ENCODE peak calls at places on chromosomes 2 and 18, in nine cellular contexts. I is naive thymus-derived CD8-positive, alpha-beta T cell; Q is stimulated activated CD8-positive, alpha-beta memory T cell treated with anti-CD3 and anti-CD28 coated beads, Interleukin-7, amount 100 ng/mL, for 24 hours; M is GM19239; F is Jurkat, Clone E6-1; U is stimulated activated naive CD8-positive, alpha-beta T cell treated with anti-CD3 and anti-CD28 coated beads, Interleukin-15, amount 100 ng/mL, for 72 hours; G is ureter; Z is NCI-H1092 treated with DMSO at 0.1 percent for 48 hours; V is NCI-H2029. A is an unnamed sample.

GRCh38 chr18:45938488-45938935 is 28.6 kb downstream of the EPG5 start:
- DNase-seq in V (no peak), I (no peak), Z (no peak), M (no peak), Q (no peak), G (no peak), F (peak), U (no peak), A (no peak)

GRCh38 chr2:215431778-215432758 is 3.8 kb downstream of the FN1 start:
- DNase-seq in Z (no peak), V (no peak), I (no peak), M (no peak), G (no peak), U (no peak), F (no peak), Q (no peak), A (no peak)

GRCh38 chr2:53475766-53476165 is 291.8 kb upstream of the CHAC2 start:
- DNase-seq in G (no peak), U (no peak), Q (no peak), M (no peak), F (no peak), Z (no peak), V (no peak), I (no peak), A (no peak)

GRCh38 chr18:74899554-74899953 is 301.9 kb downstream of the ZNF407 start:
- DNase-seq in U (no peak), I (no peak), M (no peak), V (peak), Q (no peak), G (no peak), Z (peak), F (no peak), A (no peak)

GRCh38 chr2:237092506-237092905 is 6.8 kb downstream of the COPS8 start:
- DNase-seq in V (no peak), Z (no peak), G (no peak), U (no peak), Q (no peak), M (no peak), I (no peak), F (no peak), A (no peak)

GRCh38 chr2:26627350-26628105 is 13.6 kb downstream of the CIB4 start:
- DNase-seq in G (no peak), Z (no peak), U (no peak), Q (no peak), M (no peak), V (no peak), F (no peak), I (no peak), A (no peak)

GRCh38 chr2:152781210-152781609 is 62.8 kb downstream of the ARL6IP6 start:
- DNase-seq in V (peak), I (no peak), G (no peak), M (no peak), F (no peak), Q (no peak), Z (peak), U (no peak), A (no peak)

GRCh38 chr2:64516651-64517510 is 7.2 kb upstream of the AFTPH start:
- DNase-seq in M (no peak), U (no peak), Q (no peak), V (no peak), I (no peak), F (no peak), G (no peak), Z (no peak), A (no peak)

GRCh38 chr2:72112421-72112820 is 35.2 kb downstream of the CYP26B1 start:
- DNase-seq in Q (no peak), G (no peak), V (no peak), F (no peak), I (no peak), M (no peak), U (no peak), Z (no peak), A (no peak)

GRCh38 chr2:233131991-233132390 is 71.8 kb downstream of the INPP5D start:
- DNase-seq in F (no peak), I (no peak), Q (no peak), Z (no peak), V (no peak), G (no peak), M (no peak), U (no peak), A (no peak)

GRCh38 chr2:22110244-22110651 is 986.5 kb downstream of the TDRD15 start:
- DNase-seq in Q (no peak), F (no peak), V (no peak), Z (no peak), U (no peak), G (no peak), I (no peak), M (no peak), A (no peak)